ENCODE peak calls at places on chromosomes 2 and 18, in seven cellular contexts. One of them, this sample, is unnamed.

GRCh38 chr2:27356056-27356381 is 545 bp downstream of the GTF3C2 start:
- DNase-seq in right lobe of liver: peak
- DNase-seq in GM23248: peak
- DNase-seq in CD4-positive, CD25-positive, alpha-beta regulatory T cell: no peak
- DNase-seq in left ventricle myocardium inferior: no peak
- DNase-seq in substantia nigra: no peak
- DNase-seq in Karpas-422: peak
- DNase-seq in this sample: peak

GRCh38 chr2:234422895-234423505 is 73.9 kb downstream of the ARL4C start:
- DNase-seq in right lobe of liver: no peak
- DNase-seq in GM23248: no peak
- DNase-seq in CD4-positive, CD25-positive, alpha-beta regulatory T cell: peak
- DNase-seq in left ventricle myocardium inferior: no peak
- DNase-seq in substantia nigra: no peak
- DNase-seq in Karpas-422: peak
- DNase-seq in this sample: no peak

GRCh38 chr2:74080346-74080745 is 67.4 kb downstream of the BOLA3 start:
- DNase-seq in right lobe of liver: no peak
- DNase-seq in GM23248: no peak
- DNase-seq in CD4-positive, CD25-positive, alpha-beta regulatory T cell: no peak
- DNase-seq in left ventricle myocardium inferior: no peak
- DNase-seq in substantia nigra: no peak
- DNase-seq in Karpas-422: no peak
- DNase-seq in this sample: no peak

GRCh38 chr2:25420820-25421237 is 79.1 kb upstream of the DNMT3A start:
- DNase-seq in right lobe of liver: no peak
- DNase-seq in GM23248: no peak
- DNase-seq in CD4-positive, CD25-positive, alpha-beta regulatory T cell: no peak
- DNase-seq in left ventricle myocardium inferior: no peak
- DNase-seq in substantia nigra: no peak
- DNase-seq in Karpas-422: peak
- DNase-seq in this sample: no peak

GRCh38 chr2:6773007-6773693 is 92.6 kb downstream of the CMPK2 start:
- DNase-seq in right lobe of liver: peak
- DNase-seq in GM23248: peak
- DNase-seq in CD4-positive, CD25-positive, alpha-beta regulatory T cell: peak
- DNase-seq in left ventricle myocardium inferior: peak
- DNase-seq in substantia nigra: peak
- DNase-seq in Karpas-422: peak
- DNase-seq in this sample: peak

GRCh38 chr18:12251311-12251710 is 2.9 kb upstream of the CIDEA start:
- DNase-seq in right lobe of liver: no peak
- DNase-seq in GM23248: no peak
- DNase-seq in CD4-positive, CD25-positive, alpha-beta regulatory T cell: no peak
- DNase-seq in left ventricle myocardium inferior: no peak
- DNase-seq in substantia nigra: no peak
- DNase-seq in Karpas-422: no peak
- DNase-seq in this sample: no peak

GRCh38 chr2:105788670-105789290 is 44.1 kb downstream of the NCK2 start:
- DNase-seq in right lobe of liver: no peak
- DNase-seq in GM23248: no peak
- DNase-seq in CD4-positive, CD25-positive, alpha-beta regulatory T cell: no peak
- DNase-seq in left ventricle myocardium inferior: no peak
- DNase-seq in substantia nigra: no peak
- DNase-seq in Karpas-422: no peak
- DNase-seq in this sample: no peak

GRCh38 chr2:2843969-2844548 is 513.0 kb upstream of the MYT1L start:
- DNase-seq in right lobe of liver: no peak
- DNase-seq in GM23248: no peak
- DNase-seq in CD4-positive, CD25-positive, alpha-beta regulatory T cell: no peak
- DNase-seq in left ventricle myocardium inferior: no peak
- DNase-seq in substantia nigra: no peak
- DNase-seq in Karpas-422: peak
- DNase-seq in this sample: no peak

GRCh38 chr2:236887519-236887918 is 198.2 kb upstream of the COPS8 start:
- DNase-seq in right lobe of liver: no peak
- DNase-seq in GM23248: peak
- DNase-seq in CD4-positive, CD25-positive, alpha-beta regulatory T cell: no peak
- DNase-seq in left ventricle myocardium inferior: no peak
- DNase-seq in substantia nigra: no peak
- DNase-seq in Karpas-422: no peak
- DNase-seq in this sample: no peak

GRCh38 chr2:102063360-102063947 is 71.7 kb downstream of the IL1R2 start:
- DNase-seq in right lobe of liver: no peak
- DNase-seq in GM23248: peak
- DNase-seq in CD4-positive, CD25-positive, alpha-beta regulatory T cell: no peak
- DNase-seq in left ventricle myocardium inferior: peak
- DNase-seq in substantia nigra: no peak
- DNase-seq in Karpas-422: no peak
- DNase-seq in this sample: peak

GRCh38 chr2:18399601-18400000 is 160.9 kb downstream of the RDH14 start:
- DNase-seq in right lobe of liver: no peak
- DNase-seq in GM23248: no peak
- DNase-seq in CD4-positive, CD25-positive, alpha-beta regulatory T cell: no peak
- DNase-seq in left ventricle myocardium inferior: no peak
- DNase-seq in substantia nigra: no peak
- DNase-seq in Karpas-422: no peak
- DNase-seq in this sample: no peak

GRCh38 chr18:44609210-44609941 is 71.3 kb upstream of the SETBP1 start:
- DNase-seq in right lobe of liver: no peak
- DNase-seq in GM23248: no peak
- DNase-seq in CD4-positive, CD25-positive, alpha-beta regulatory T cell: no peak
- DNase-seq in left ventricle myocardium inferior: no peak
- DNase-seq in substantia nigra: no peak
- DNase-seq in Karpas-422: no peak
- DNase-seq in this sample: no peak

GRCh38 chr2:237306083-237306786 is 107.7 kb downstream of the COL6A3 start:
- DNase-seq in right lobe of liver: no peak
- DNase-seq in GM23248: no peak
- DNase-seq in CD4-positive, CD25-positive, alpha-beta regulatory T cell: no peak
- DNase-seq in left ventricle myocardium inferior: no peak
- DNase-seq in substantia nigra: no peak
- DNase-seq in Karpas-422: no peak
- DNase-seq in this sample: no peak

GRCh38 chr2:172921538-172922236 is 154.0 kb upstream of the MAP3K20 start:
- DNase-seq in right lobe of liver: no peak
- DNase-seq in GM23248: peak
- DNase-seq in CD4-positive, CD25-positive, alpha-beta regulatory T cell: no peak
- DNase-seq in left ventricle myocardium inferior: no peak
- DNase-seq in substantia nigra: no peak
- DNase-seq in Karpas-422: no peak
- DNase-seq in this sample: no peak

GRCh38 chr2:24515335-24515734 is 24.3 kb downstream of the NCOA1 start:
- DNase-seq in right lobe of liver: no peak
- DNase-seq in GM23248: peak
- DNase-seq in CD4-positive, CD25-positive, alpha-beta regulatory T cell: no peak
- DNase-seq in left ventricle myocardium inferior: no peak
- DNase-seq in substantia nigra: no peak
- DNase-seq in Karpas-422: peak
- DNase-seq in this sample: no peak

GRCh38 chr18:64539852-64540251 is 391.0 kb upstream of the LINC00305 start:
- DNase-seq in right lobe of liver: no peak
- DNase-seq in GM23248: no peak
- DNase-seq in CD4-positive, CD25-positive, alpha-beta regulatory T cell: no peak
- DNase-seq in left ventricle myocardium inferior: no peak
- DNase-seq in substantia nigra: no peak
- DNase-seq in Karpas-422: no peak
- DNase-seq in this sample: no peak

GRCh38 chr2:15298769-15299168 is 262.4 kb downstream of the NBAS start:
- DNase-seq in right lobe of liver: no peak
- DNase-seq in GM23248: peak
- DNase-seq in CD4-positive, CD25-positive, alpha-beta regulatory T cell: no peak
- DNase-seq in left ventricle myocardium inferior: peak
- DNase-seq in substantia nigra: no peak
- DNase-seq in Karpas-422: no peak
- DNase-seq in this sample: no peak

GRCh38 chr2:173891315-173892037 is 73.7 kb downstream of the SP3 start:
- DNase-seq in right lobe of liver: no peak
- DNase-seq in GM23248: no peak
- DNase-seq in CD4-positive, CD25-positive, alpha-beta regulatory T cell: no peak
- DNase-seq in left ventricle myocardium inferior: no peak
- DNase-seq in substantia nigra: no peak
- DNase-seq in Karpas-422: no peak
- DNase-seq in this sample: no peak

GRCh38 chr2:106113362-106113971 is 80.6 kb downstream of the UXS1 start:
- DNase-seq in right lobe of liver: no peak
- DNase-seq in GM23248: no peak
- DNase-seq in CD4-positive, CD25-positive, alpha-beta regulatory T cell: no peak
- DNase-seq in left ventricle myocardium inferior: no peak
- DNase-seq in substantia nigra: no peak
- DNase-seq in Karpas-422: no peak
- DNase-seq in this sample: peak

DNA sequence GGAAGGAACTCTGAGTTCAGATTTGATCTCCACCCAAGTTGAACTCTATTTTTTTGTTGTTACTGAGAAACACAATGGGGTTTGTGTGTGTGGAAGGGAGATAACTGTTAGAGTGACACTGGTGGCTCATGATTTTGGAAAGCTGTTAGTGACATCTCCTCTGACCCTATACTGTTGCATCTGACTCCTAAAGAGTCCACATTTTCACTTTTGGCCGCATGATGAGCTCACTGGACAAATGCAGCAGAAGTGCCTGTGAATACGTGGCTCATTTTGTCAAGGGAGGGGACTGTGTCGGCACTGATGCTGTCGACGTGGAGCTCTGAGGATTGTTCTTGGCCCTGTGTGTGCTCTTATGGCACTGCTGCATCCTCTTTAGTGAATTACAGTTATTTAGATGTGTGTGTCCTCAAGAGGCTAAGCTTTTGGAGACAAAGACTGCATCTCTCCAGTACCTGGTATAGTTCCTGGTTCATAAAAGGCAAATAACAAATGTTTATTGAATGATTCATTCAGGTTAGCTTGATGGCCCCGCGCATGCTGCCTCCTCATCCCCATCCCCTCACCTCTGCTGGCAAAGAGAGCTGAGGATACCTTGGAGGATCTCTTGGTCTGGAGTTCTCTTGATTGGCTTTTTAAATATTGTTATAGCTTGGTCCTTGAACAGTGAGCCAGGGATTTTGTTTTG is 135.4 kb downstream of the PHLPP1 start:
- DNase-seq in right lobe of liver: no peak
- DNase-seq in GM23248: no peak
- DNase-seq in CD4-positive, CD25-positive, alpha-beta regulatory T cell: no peak
- DNase-seq in left ventricle myocardium inferior: no peak
- DNase-seq in substantia nigra: no peak
- DNase-seq in Karpas-422: no peak
- DNase-seq in this sample: no peak
- H3K27ac ChIP-seq in right lobe of liver: no peak
- H3K27ac ChIP-seq in GM23248: no peak
- H3K27ac ChIP-seq in CD4-positive, CD25-positive, alpha-beta regulatory T cell: no peak
- H3K27ac ChIP-seq in left ventricle myocardium inferior: peak
- H3K27ac ChIP-seq in substantia nigra: peak
- H3K27ac ChIP-seq in Karpas-422: no peak
- H3K27ac ChIP-seq in this sample: peak

GRCh38 chr2:239290618-239291504 is 110.0 kb downstream of the HDAC4 start:
- DNase-seq in right lobe of liver: no peak
- DNase-seq in GM23248: peak
- DNase-seq in CD4-positive, CD25-positive, alpha-beta regulatory T cell: no peak
- DNase-seq in left ventricle myocardium inferior: peak
- DNase-seq in substantia nigra: no peak
- DNase-seq in Karpas-422: no peak
- DNase-seq in this sample: no peak
- H3K27ac ChIP-seq in right lobe of liver: no peak
- H3K27ac ChIP-seq in GM23248: no peak
- H3K27ac ChIP-seq in CD4-positive, CD25-positive, alpha-beta regulatory T cell: no peak
- H3K27ac ChIP-seq in left ventricle myocardium inferior: peak
- H3K27ac ChIP-seq in substantia nigra: peak
- H3K27ac ChIP-seq in Karpas-422: no peak
- H3K27ac ChIP-seq in this sample: no peak

GRCh38 chr18:26419746-26420145 is 128.6 kb downstream of the KCTD1 start:
- DNase-seq in right lobe of liver: no peak
- DNase-seq in GM23248: peak
- DNase-seq in CD4-positive, CD25-positive, alpha-beta regulatory T cell: no peak
- DNase-seq in left ventricle myocardium inferior: no peak
- DNase-seq in substantia nigra: no peak
- DNase-seq in Karpas-422: no peak
- DNase-seq in this sample: no peak
- H3K27ac ChIP-seq in right lobe of liver: no peak
- H3K27ac ChIP-seq in GM23248: no peak
- H3K27ac ChIP-seq in CD4-positive, CD25-positive, alpha-beta regulatory T cell: no peak
- H3K27ac ChIP-seq in left ventricle myocardium inferior: no peak
- H3K27ac ChIP-seq in substantia nigra: no peak
- H3K27ac ChIP-seq in Karpas-422: no peak
- H3K27ac ChIP-seq in this sample: no peak

GRCh38 chr18:46416706-46417638 is 240.0 kb downstream of the LOXHD1 start:
- DNase-seq in right lobe of liver: no peak
- DNase-seq in GM23248: peak
- DNase-seq in CD4-positive, CD25-positive, alpha-beta regulatory T cell: no peak
- DNase-seq in left ventricle myocardium inferior: no peak
- DNase-seq in substantia nigra: no peak
- DNase-seq in Karpas-422: peak
- DNase-seq in this sample: no peak
- H3K27ac ChIP-seq in right lobe of liver: no peak
- H3K27ac ChIP-seq in GM23248: no peak
- H3K27ac ChIP-seq in CD4-positive, CD25-positive, alpha-beta regulatory T cell: no peak
- H3K27ac ChIP-seq in left ventricle myocardium inferior: peak
- H3K27ac ChIP-seq in substantia nigra: no peak
- H3K27ac ChIP-seq in Karpas-422: no peak
- H3K27ac ChIP-seq in this sample: no peak

GRCh38 chr2:159612255-159612901 is 4.0 kb downstream of the BAZ2B start:
- DNase-seq in right lobe of liver: no peak
- DNase-seq in GM23248: peak
- DNase-seq in CD4-positive, CD25-positive, alpha-beta regulatory T cell: no peak
- DNase-seq in left ventricle myocardium inferior: no peak
- DNase-seq in substantia nigra: no peak
- DNase-seq in Karpas-422: no peak
- DNase-seq in this sample: no peak
- H3K27ac ChIP-seq in right lobe of liver: no peak
- H3K27ac ChIP-seq in GM23248: no peak
- H3K27ac ChIP-seq in CD4-positive, CD25-positive, alpha-beta regulatory T cell: no peak
- H3K27ac ChIP-seq in left ventricle myocardium inferior: peak
- H3K27ac ChIP-seq in substantia nigra: no peak
- H3K27ac ChIP-seq in Karpas-422: no peak
- H3K27ac ChIP-seq in this sample: no peak

GRCh38 chr2:235492850-235493344 is 946 bp upstream of the AGAP1 start:
- DNase-seq in right lobe of liver: no peak
- DNase-seq in GM23248: peak
- DNase-seq in CD4-positive, CD25-positive, alpha-beta regulatory T cell: no peak
- DNase-seq in left ventricle myocardium inferior: no peak
- DNase-seq in substantia nigra: no peak
- DNase-seq in Karpas-422: no peak
- DNase-seq in this sample: no peak
- H3K27ac ChIP-seq in right lobe of liver: no peak
- H3K27ac ChIP-seq in GM23248: no peak
- H3K27ac ChIP-seq in CD4-positive, CD25-positive, alpha-beta regulatory T cell: no peak
- H3K27ac ChIP-seq in left ventricle myocardium inferior: peak
- H3K27ac ChIP-seq in substantia nigra: peak
- H3K27ac ChIP-seq in Karpas-422: no peak
- H3K27ac ChIP-seq in this sample: peak

GRCh38 chr18:75070235-75070624 is 138.7 kb downstream of the PTGR3 start:
- DNase-seq in right lobe of liver: no peak
- DNase-seq in GM23248: no peak
- DNase-seq in CD4-positive, CD25-positive, alpha-beta regulatory T cell: no peak
- DNase-seq in left ventricle myocardium inferior: no peak
- DNase-seq in substantia nigra: no peak
- DNase-seq in Karpas-422: no peak
- DNase-seq in this sample: no peak
- H3K27ac ChIP-seq in right lobe of liver: peak
- H3K27ac ChIP-seq in GM23248: no peak
- H3K27ac ChIP-seq in CD4-positive, CD25-positive, alpha-beta regulatory T cell: peak
- H3K27ac ChIP-seq in left ventricle myocardium inferior: peak
- H3K27ac ChIP-seq in substantia nigra: no peak
- H3K27ac ChIP-seq in Karpas-422: no peak
- H3K27ac ChIP-seq in this sample: peak

GRCh38 chr18:77012120-77012519 is 120.5 kb downstream of the MBP start:
- DNase-seq in right lobe of liver: no peak
- DNase-seq in GM23248: no peak
- DNase-seq in CD4-positive, CD25-positive, alpha-beta regulatory T cell: no peak
- DNase-seq in left ventricle myocardium inferior: no peak
- DNase-seq in substantia nigra: no peak
- DNase-seq in Karpas-422: no peak
- DNase-seq in this sample: peak
- H3K27ac ChIP-seq in right lobe of liver: no peak
- H3K27ac ChIP-seq in GM23248: no peak
- H3K27ac ChIP-seq in CD4-positive, CD25-positive, alpha-beta regulatory T cell: no peak
- H3K27ac ChIP-seq in left ventricle myocardium inferior: no peak
- H3K27ac ChIP-seq in substantia nigra: peak
- H3K27ac ChIP-seq in Karpas-422: peak
- H3K27ac ChIP-seq in this sample: no peak

This sample was measured in kidney.